ENCODE peak calls at places on chromosomes 4 and X, in four cellular contexts. P, Q, R and I are unnamed samples.

GRCh38 chrX:13478740-13479451 is 90.5 kb upstream of the EGFL6 start:
- DNase-seq in P (no peak), R (no peak), Q (no peak), I (no peak)

GRCh38 chrX:129318375-129318774 is 204.9 kb downstream of the SMARCA1 start:
- DNase-seq in P (no peak), R (peak), Q (peak), I (no peak)

GRCh38 chrX:24110049-24110448 is 39.5 kb upstream of the ZFX start:
- DNase-seq in R (no peak), Q (no peak), P (no peak), I (no peak)

GRCh38 chr4:169128902-169129301 is 118.8 kb upstream of the CBR4 start:
- DNase-seq in R (no peak), Q (no peak), P (no peak), I (no peak)

GRCh38 chrX:39688576-39689373 is 409.0 kb downstream of the BCOR start:
- DNase-seq in Q (peak), P (peak), R (peak), I (no peak)

GRCh38 chrX:113522814-113523213 is 682.2 kb upstream of the AMOT start:
- DNase-seq in P (no peak), Q (no peak), R (no peak), I (no peak)

GRCh38 chrX:17030580-17031285 is 84.3 kb downstream of the REPS2 start:
- DNase-seq in Q (no peak), P (no peak), R (no peak), I (no peak)

GRCh38 chrX:69088171-69088938 is 76.9 kb downstream of the PJA1 start:
- DNase-seq in P (peak), R (no peak), Q (peak), I (no peak)

DNA sequence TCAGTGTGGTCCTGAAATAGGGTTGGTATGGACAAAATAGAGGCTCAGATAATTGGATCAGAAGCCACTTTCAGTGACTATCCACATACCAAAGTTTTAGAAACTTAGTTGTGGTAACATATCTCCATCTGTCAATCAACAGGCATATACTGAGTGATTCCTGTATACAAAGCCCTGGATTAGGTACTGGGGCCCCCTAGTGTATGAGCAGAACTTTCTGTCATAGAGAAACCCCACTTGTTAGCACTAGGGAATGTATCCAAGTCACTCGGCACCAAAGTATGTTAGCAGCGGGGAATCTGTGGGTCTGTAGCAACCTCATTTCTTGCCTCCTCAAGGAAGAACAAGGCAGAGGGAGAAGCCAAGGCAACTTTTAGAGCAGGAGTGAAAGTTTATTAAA is 50.7 kb downstream of the MAP7D3 start:
- DNase-seq in R (peak), Q (no peak), P (peak), I (no peak)
- TF ChIP-seq CTCF in R (peak), Q (peak), P (peak), I (no peak)

GRCh38 chr4:14877246-14878220 is 124.7 kb upstream of the CPEB2 start:
- DNase-seq in Q (no peak), P (no peak), R (no peak), I (no peak)

GRCh38 chr4:14867847-14868246 is 134.4 kb upstream of the CPEB2 start:
- DNase-seq in Q (peak), P (peak), R (no peak), I (no peak)

GRCh38 chr4:14874990-14875389 is 127.3 kb upstream of the CPEB2 start:
- DNase-seq in R (no peak), Q (no peak), P (no peak), I (no peak)

GRCh38 chr4:14868426-14868825 is 133.9 kb upstream of the CPEB2 start:
- DNase-seq in P (no peak), Q (no peak), R (no peak), I (no peak)

GRCh38 chr4:14871676-14872430 is 130.4 kb upstream of the CPEB2 start:
- DNase-seq in Q (no peak), R (no peak), P (peak), I (no peak)
- TF ChIP-seq CTCF in Q (peak), R (no peak), P (peak), I (peak)

DNA sequence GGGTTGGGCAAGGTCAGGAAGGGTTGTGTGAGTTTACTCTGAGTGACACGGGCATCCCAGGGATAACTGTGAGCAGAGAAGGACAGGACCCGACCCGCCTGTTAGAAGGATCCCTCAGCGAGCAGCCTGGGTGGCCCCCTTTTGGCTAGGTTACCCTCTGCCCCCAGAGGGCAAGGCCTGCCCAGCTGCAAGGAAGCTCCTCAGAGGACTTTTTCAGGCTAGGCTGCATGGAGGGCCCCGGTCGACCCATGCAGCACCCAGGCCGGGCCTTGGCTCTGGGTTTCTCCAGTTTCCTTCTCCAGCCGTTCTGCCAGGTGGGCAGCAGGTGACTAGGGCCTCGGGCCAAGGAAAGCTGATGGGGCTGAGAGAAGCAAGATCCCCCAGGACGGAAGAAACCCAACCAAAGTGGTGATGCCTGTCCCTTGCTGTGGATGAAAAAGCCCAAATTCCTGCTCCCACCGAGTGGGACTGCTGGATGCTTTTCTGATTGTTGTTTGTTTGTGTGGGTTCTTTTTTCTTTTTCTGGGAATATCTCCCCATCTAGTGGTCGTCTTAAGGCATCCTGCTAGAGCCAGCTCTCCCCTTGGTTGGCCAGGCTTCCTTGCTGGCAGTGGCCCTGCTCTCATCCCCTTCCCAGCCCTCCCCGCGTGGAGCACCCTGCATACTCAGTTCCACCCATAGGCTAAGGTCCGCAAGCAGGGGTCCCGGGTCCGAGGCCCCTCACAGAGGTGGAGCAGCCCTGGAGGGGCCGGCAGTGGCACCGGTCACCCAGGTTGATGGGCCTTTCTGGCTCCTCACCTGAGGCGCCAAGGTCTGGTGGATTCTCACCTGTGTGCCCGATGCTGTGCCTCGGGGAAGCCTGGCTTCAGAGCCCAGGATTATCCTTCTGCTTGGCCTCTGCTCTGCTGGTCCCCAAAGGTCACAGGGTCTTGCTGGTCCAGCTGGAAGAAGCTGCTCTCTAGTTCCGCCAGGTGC is 1.8 kb downstream of the ZFP92 start:
- DNase-seq in P (peak), Q (no peak), R (no peak), I (no peak)
- TF ChIP-seq CTCF in P (peak), Q (peak), R (peak), I (no peak)

GRCh38 chr4:74444891-74445642 is at the start of gene AREG:
- DNase-seq in Q (peak), P (peak), R (peak), I (peak)
- TF ChIP-seq CTCF in Q (peak), P (peak), R (peak), I (peak)